ENCODE peak calls at places on chromosome 22, in seven cellular contexts. N is neuronal stem cell; R is fibroblast of pulmonary artery; I is CD4-positive, CD25-positive, alpha-beta regulatory T cell; X is AG09309; U is GM06990; Z is K562. D is an unnamed sample.

GRCh38 chr22:36332623-36333331 is 55.0 kb downstream of the MYH9 start:
- DNase-seq in I (peak), N (no peak), Z (peak), U (peak), X (no peak), R (peak), D (peak)

GRCh38 chr22:46951973-46952372 is 189.5 kb downstream of the TBC1D22A start:
- DNase-seq in R (no peak), U (no peak), I (no peak), X (no peak), Z (no peak), N (no peak), D (no peak)

GRCh38 chr22:41697126-41697775 is 2.1 kb upstream of the MEI1 start:
- DNase-seq in Z (peak), U (peak), N (peak), I (peak), X (peak), R (peak), D (peak)

GRCh38 chr22:48253136-48253535 is 1490.7 kb downstream of the TBC1D22A start:
- DNase-seq in N (no peak), U (no peak), I (no peak), X (no peak), Z (no peak), R (no peak), D (no peak)

GRCh38 chr22:36352775-36353507 is 34.8 kb downstream of the MYH9 start:
- DNase-seq in U (no peak), X (no peak), Z (no peak), N (no peak), I (peak), R (no peak), D (no peak)

GRCh38 chr22:38973289-38974169 is 8.6 kb upstream of the APOBEC3B start:
- DNase-seq in U (no peak), X (no peak), N (peak), I (peak), Z (peak), R (peak), D (peak)

GRCh38 chr22:34429314-34429713 is 509.0 kb upstream of the LARGE1 start:
- DNase-seq in U (no peak), Z (no peak), X (no peak), N (no peak), R (no peak), I (no peak), D (no peak)

GRCh38 chr22:25709758-25710157 is 32.2 kb upstream of the MYO18B start:
- DNase-seq in X (no peak), I (peak), Z (no peak), U (no peak), R (no peak), N (no peak), D (no peak)

GRCh38 chr22:24553597-24554315 is 1.2 kb downstream of the GUCD1 start:
- DNase-seq in U (no peak), I (no peak), X (no peak), Z (no peak), R (no peak), N (no peak), D (no peak)

GRCh38 chr22:42001127-42001526 is 2.5 kb downstream of the WBP2NL start:
- DNase-seq in Z (no peak), N (no peak), R (peak), I (no peak), U (no peak), X (no peak), D (no peak)

GRCh38 chr22:32317524-32317923 is 40.1 kb upstream of the RFPL3 start:
- DNase-seq in I (no peak), Z (no peak), N (no peak), X (no peak), U (no peak), R (no peak), D (no peak)

GRCh38 chr22:49487950-49488349 is 339.7 kb downstream of the BRD1 start:
- DNase-seq in R (no peak), U (no peak), I (no peak), X (no peak), Z (no peak), N (no peak), D (no peak)

GRCh38 chr22:50083462-50084081 is 1.7 kb downstream of the MLC1 start:
- DNase-seq in N (no peak), I (no peak), R (no peak), Z (no peak), U (no peak), X (no peak), D (no peak)

GRCh38 chr22:29385305-29385704 is 3.1 kb downstream of the AP1B1 start:
- DNase-seq in U (no peak), X (no peak), R (no peak), I (no peak), Z (no peak), N (no peak), D (no peak)

GRCh38 chr22:32698926-32699619 is 102.4 kb upstream of the TIMP3 start:
- DNase-seq in X (no peak), U (no peak), Z (no peak), I (no peak), R (no peak), N (no peak), D (no peak)

GRCh38 chr22:32926600-32926999 is 125.1 kb downstream of the TIMP3 start:
- DNase-seq in R (peak), U (no peak), I (no peak), N (no peak), Z (peak), X (no peak), D (peak)

GRCh38 chr22:49016909-49017768 is 810.5 kb downstream of the BRD1 start:
- DNase-seq in I (no peak), Z (no peak), U (no peak), X (no peak), N (no peak), R (no peak), D (no peak)

GRCh38 chr22:43152355-43153071 is 1.2 kb downstream of the TSPO start:
- DNase-seq in Z (no peak), X (no peak), I (peak), N (no peak), R (peak), U (no peak), D (peak)

GRCh38 chr22:36344106-36344827 is 43.5 kb downstream of the MYH9 start:
- DNase-seq in I (no peak), X (no peak), N (no peak), Z (no peak), U (no peak), R (no peak), D (no peak)

GRCh38 chr22:39146256-39147101 is 6.0 kb downstream of the CBX7 start:
- DNase-seq in I (no peak), X (no peak), N (no peak), U (no peak), Z (no peak), R (no peak), D (no peak)

DNA sequence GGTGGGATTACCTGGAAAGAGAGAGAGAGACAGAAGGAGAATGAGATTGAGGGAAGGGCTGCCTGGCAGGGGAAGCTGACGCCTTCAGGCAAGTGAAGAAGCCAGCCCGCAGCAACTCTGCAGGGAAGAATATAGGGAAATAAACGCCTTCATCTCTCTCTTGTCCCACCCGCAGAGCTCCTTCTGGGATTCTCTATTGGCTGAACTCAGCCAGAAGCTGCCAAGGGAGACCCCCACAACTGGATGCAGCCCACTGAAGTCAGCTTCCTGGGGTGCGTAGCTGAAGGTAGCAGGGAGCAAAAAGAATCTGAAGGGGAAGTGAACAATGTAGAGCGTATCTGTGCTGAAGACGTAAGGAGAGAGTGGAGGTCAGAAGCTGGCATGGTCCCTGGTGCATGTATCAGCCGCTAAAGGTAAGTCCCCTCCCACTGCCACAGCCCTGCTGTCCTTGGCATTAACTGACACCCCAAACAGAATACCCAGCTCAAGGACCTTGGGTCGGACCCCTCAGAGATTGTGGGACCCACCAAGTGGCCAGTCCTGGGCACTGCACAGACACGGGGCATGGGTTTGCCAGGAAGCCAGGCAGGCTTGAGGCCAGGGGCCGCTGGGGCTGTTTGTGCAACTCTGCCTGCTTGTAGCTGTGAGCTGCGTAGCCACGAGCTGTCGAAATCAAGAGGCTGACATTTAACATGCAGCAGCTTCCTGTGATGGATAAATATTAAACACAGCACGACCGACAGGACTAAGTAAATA is 469.9 kb downstream of the MN1 start:
- DNase-seq in X (peak), N (no peak), R (peak), U (no peak), Z (no peak), I (no peak), D (peak)
- H3K4me3 ChIP-seq in X (no peak), N (no peak), R (no peak), U (no peak), Z (no peak), I (no peak), D (no peak)

GRCh38 chr22:44670220-44670983 is 31.6 kb upstream of the PRR5 start:
- DNase-seq in N (no peak), R (no peak), Z (no peak), I (no peak), X (no peak), U (no peak), D (no peak)

GRCh38 chr22:44667829-44668189 is 34.2 kb upstream of the PRR5 start:
- DNase-seq in X (no peak), N (no peak), R (no peak), I (peak), U (no peak), Z (no peak), D (no peak)

GRCh38 chr22:44668190-44668885 is 33.7 kb upstream of the PRR5 start:
- DNase-seq in R (no peak), X (no peak), I (peak), N (peak), Z (peak), U (no peak), D (peak)

GRCh38 chr22:44668886-44669724 is 32.9 kb upstream of the PRR5 start:
- DNase-seq in X (no peak), R (no peak), N (no peak), I (no peak), U (no peak), Z (no peak), D (no peak)

DNA sequence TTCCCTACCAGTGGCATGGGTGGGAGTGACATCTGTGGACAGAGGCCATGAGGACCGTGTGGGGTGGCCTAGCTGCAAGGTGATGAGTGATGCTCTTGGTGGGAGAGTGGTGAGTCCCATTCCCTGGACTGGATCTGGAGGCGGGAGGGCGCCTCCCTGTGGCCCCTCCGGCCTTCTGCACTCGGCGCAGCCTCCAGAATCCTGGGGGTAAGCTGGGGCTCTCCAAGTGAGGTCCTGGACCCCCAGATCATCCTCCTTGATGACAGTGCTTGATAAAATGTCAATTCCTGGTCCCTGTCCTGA is 32.3 kb upstream of the PRR5 start:
- DNase-seq in N (no peak), X (no peak), R (peak), I (no peak), U (no peak), Z (peak), D (peak)
- H3K4me3 ChIP-seq in N (no peak), X (no peak), R (no peak), I (peak), U (no peak), Z (no peak), D (no peak)

DNA sequence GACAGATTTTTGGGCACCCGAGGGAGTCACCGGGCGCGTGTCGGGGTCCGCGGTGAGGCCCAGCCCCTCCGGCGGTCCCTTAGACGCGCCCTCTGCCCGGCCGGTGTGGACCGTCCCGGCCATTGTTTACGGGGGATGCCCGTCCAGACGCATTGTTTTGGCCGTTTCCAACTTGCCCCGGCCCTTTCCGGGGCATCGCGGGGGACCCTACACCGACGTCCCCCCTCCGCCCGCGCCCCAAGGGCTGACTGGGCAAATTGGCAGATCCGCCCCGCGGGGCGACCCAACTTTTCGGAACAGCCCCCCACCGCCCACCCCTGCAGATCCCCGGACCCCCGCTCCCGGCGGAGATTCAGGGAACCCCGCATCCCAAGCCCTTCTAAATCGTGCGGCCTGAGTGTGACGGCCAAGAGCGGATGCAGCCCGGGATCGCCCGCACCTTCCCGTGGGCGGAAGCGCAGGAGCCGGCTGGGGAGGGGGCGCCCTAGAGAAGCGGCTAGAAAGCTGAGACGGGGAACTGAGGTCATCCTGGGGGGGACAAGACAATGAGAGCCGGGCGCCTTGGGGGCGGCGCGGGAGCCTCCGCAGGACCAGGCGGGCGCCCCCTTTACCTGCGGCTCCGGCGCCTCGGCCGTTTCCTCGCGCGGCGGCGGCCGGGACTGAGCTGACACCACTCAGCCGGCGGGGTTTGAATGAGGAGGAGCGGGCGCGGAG is 17.1 kb upstream of the CCT8L2 start:
- DNase-seq in N (no peak), U (no peak), R (no peak), I (no peak), Z (peak), X (no peak), D (no peak)
- H3K4me3 ChIP-seq in N (no peak), U (no peak), R (no peak), I (no peak), Z (no peak), X (no peak), D (no peak)

DNA sequence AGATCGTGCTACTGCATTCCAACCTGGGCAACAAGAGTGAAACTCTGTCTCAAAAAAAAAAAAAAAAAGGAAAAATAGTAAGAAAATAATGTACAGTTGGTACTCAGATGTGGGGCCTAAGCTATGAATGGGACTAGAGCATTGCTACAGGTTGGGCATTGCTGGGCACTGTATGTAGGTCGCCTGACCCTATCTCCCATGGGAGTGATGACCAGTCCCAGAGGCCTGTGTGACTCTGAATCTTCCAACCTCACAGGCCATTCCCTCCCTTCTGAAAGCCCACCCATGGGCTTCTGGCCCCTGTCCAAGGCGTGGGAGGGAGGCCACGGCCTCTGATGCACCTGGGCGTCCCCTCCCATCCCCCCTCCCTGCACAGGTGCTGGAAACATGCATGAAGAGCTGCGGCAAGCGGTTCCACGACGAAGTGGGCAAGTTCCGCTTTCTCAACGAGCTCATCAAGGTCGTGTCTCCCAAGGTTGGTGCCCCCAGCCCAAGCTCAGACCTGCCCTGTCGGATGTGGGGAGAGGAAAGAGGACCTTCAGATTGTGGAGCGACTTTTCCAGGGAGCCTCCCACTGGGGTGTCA is 9.5 kb downstream of the GGA1 start:
- DNase-seq in U (no peak), X (no peak), I (no peak), R (no peak), N (no peak), Z (no peak), D (no peak)
- H3K4me3 ChIP-seq in U (no peak), X (no peak), I (no peak), R (no peak), N (no peak), Z (no peak), D (no peak)

D was measured in cardiac muscle cell.